ENCODE peak calls at places on chromosomes 4 and X, in nine cellular contexts. X is fibroblast of the aortic adventitia; C is CD4-positive, alpha-beta T cell; T is stimulated activated CD4-positive, alpha-beta T cell treated with anti-CD3 and anti-CD28 coated beads, Interleukin-15, amount 100 ng/mL, for 1 hour; I is cardiac fibroblast; J is activated CD4-positive, alpha-beta memory T cell treated with anti-CD3 and anti-CD28 coated beads, Interleukin-2, amount 10 ng/mL, durations not matched to agents 7 days and 5 days; A is activated T-cell treated with anti-CD3 and anti-CD28 coated beads for 1 hour; M is HTR-8/SVneo; D is T-helper 17 cell. Y is an unnamed sample.
A peak's percentile ranks its signal among the peaks of the same experiment; 100 is the strongest.

GRCh38 chr4:3304831-3305609 is 12.2 kb downstream of the RGS12 start:
- DNase-seq in X (peak; percentile 61), C (no peak), T (no peak), I (peak; percentile 20), J (no peak), A (no peak), M (no peak), D (no peak), Y (peak; percentile 39)

GRCh38 chr4:88729146-88729755 is 31.6 kb upstream of the NAP1L5 start:
- DNase-seq in X (no peak), C (no peak), T (no peak), I (no peak), J (no peak), A (no peak), M (no peak), D (no peak), Y (no peak)

GRCh38 chr4:38266616-38267015 is 306.4 kb downstream of the PTTG2 start:
- DNase-seq in X (no peak), C (no peak), T (no peak), I (peak; percentile 48), J (no peak), A (no peak), M (no peak), D (no peak), Y (peak; percentile 3)

GRCh38 chr4:144955104-144955503 is 142.9 kb downstream of the ANAPC10 start:
- DNase-seq in X (no peak), C (no peak), T (no peak), I (no peak), J (no peak), A (no peak), M (no peak), D (no peak), Y (no peak)

GRCh38 chr4:56296449-56296990 is 90.8 kb downstream of the AASDH start:
- DNase-seq in X (no peak), C (no peak), T (no peak), I (no peak), J (no peak), A (no peak), M (no peak), D (no peak), Y (no peak)

GRCh38 chr4:16626945-16627344 is 271.5 kb downstream of the LDB2 start:
- DNase-seq in X (peak; percentile 98), C (no peak), T (no peak), I (peak; percentile 95), J (no peak), A (no peak), M (peak; percentile 46), D (no peak), Y (peak; percentile 91)

GRCh38 chr4:87026795-87027495 is 92.1 kb downstream of the AFF1 start:
- DNase-seq in X (no peak), C (no peak), T (no peak), I (no peak), J (no peak), A (no peak), M (no peak), D (no peak), Y (no peak)

GRCh38 chr4:147550626-147551250 is 66.5 kb upstream of the TMEM184C start:
- DNase-seq in X (peak; percentile 61), C (no peak), T (no peak), I (peak; percentile 86), J (no peak), A (no peak), M (peak; percentile 51), D (no peak), Y (peak; percentile 52)

GRCh38 chrX:40331766-40332165 is 234.0 kb upstream of the BCOR start:
- DNase-seq in X (no peak), C (no peak), T (no peak), I (no peak), J (no peak), A (no peak), M (no peak), D (no peak), Y (no peak)

GRCh38 chr4:142901166-142901662 is 55.1 kb upstream of the INPP4B start:
- DNase-seq in X (peak; percentile 2), C (no peak), T (no peak), I (peak; percentile 33), J (no peak), A (no peak), M (no peak), D (no peak), Y (no peak)

GRCh38 chrX:56314334-56314733 is 82.2 kb downstream of the KLF8 start:
- DNase-seq in X (no peak), C (no peak), T (no peak), I (peak; percentile 1), J (peak; percentile 16), A (no peak), M (no peak), D (no peak), Y (no peak)

GRCh38 chrX:31606796-31607195 is 535.0 kb upstream of the FTHL17 start:
- DNase-seq in X (no peak), C (no peak), T (no peak), I (peak; percentile 33), J (no peak), A (no peak), M (no peak), D (no peak), Y (no peak)

GRCh38 chrX:118571829-118572228 is 76.2 kb downstream of the DOCK11 start:
- DNase-seq in X (peak; percentile 44), C (no peak), T (no peak), I (no peak), J (no peak), A (no peak), M (no peak), D (no peak), Y (peak; percentile 84)

GRCh38 chr4:112509243-112510190 is 6.5 kb downstream of the NEUROG2 start:
- DNase-seq in X (peak; percentile 33), C (no peak), T (no peak), I (no peak), J (no peak), A (no peak), M (no peak), D (no peak), Y (no peak)

GRCh38 chrX:19683817-19684216 is 168.5 kb upstream of the MAP3K15 start:
- DNase-seq in X (no peak), C (peak; percentile 29), T (no peak), I (no peak), J (peak; percentile 41), A (no peak), M (no peak), D (no peak), Y (no peak)

GRCh38 chr4:10015140-10015753 is 6.0 kb downstream of the SLC2A9 start:
- DNase-seq in X (peak; percentile 57), C (no peak), T (no peak), I (peak; percentile 79), J (peak; percentile 61), A (no peak), M (no peak), D (no peak), Y (peak; percentile 15)

GRCh38 chrX:45758319-45758718 is 557.6 kb upstream of the DIPK2B start:
- DNase-seq in X (peak; percentile 91), C (peak; percentile 20), T (peak; percentile 6), I (peak; percentile 93), J (peak; percentile 67), A (no peak), M (peak; percentile 5), D (no peak), Y (peak; percentile 84)

GRCh38 chrX:132758778-132759177 is 199.7 kb downstream of the HS6ST2 start:
- DNase-seq in X (no peak), C (no peak), T (no peak), I (no peak), J (no peak), A (no peak), M (no peak), D (no peak), Y (no peak)

GRCh38 chr4:1408418-1408817 is 2.2 kb upstream of the NKX1-1 start:
- DNase-seq in X (no peak), C (no peak), T (no peak), I (no peak), J (no peak), A (no peak), M (no peak), D (no peak), Y (no peak)

GRCh38 chr4:10765386-10765785 is 80.8 kb upstream of the CLNK start:
- DNase-seq in X (no peak), C (no peak), T (no peak), I (no peak), J (no peak), A (no peak), M (no peak), D (no peak), Y (no peak)

GRCh38 chr4:84493092-84493850 is 5.8 kb downstream of the NKX6-1 start:
- DNase-seq in X (peak; percentile 18), C (no peak), T (no peak), I (peak; percentile 24), J (no peak), A (no peak), M (no peak), D (no peak), Y (peak; percentile 8)

GRCh38 chrX:44935640-44936039 is 62.7 kb downstream of the KDM6A start:
- DNase-seq in X (no peak), C (no peak), T (no peak), I (no peak), J (no peak), A (no peak), M (no peak), D (no peak), Y (no peak)

GRCh38 chr4:94409375-94409679 is 42.4 kb upstream of the PDLIM5 start:
- DNase-seq in X (no peak), C (no peak), T (no peak), I (no peak), J (no peak), A (no peak), M (no peak), D (no peak), Y (no peak)

GRCh38 chr4:21893136-21893535 is 55.4 kb downstream of the KCNIP4 start:
- DNase-seq in X (peak; percentile 19), C (no peak), T (no peak), I (no peak), J (no peak), A (no peak), M (no peak), D (no peak), Y (peak; percentile 52)

GRCh38 chrX:15214614-15215013 is 55.3 kb downstream of the ASB9 start:
- DNase-seq in X (no peak), C (no peak), T (no peak), I (no peak), J (no peak), A (no peak), M (no peak), D (no peak), Y (peak; percentile 9)

GRCh38 chr4:9594948-9595347 is 150.7 kb downstream of the DEFB131A start:
- DNase-seq in X (no peak), C (no peak), T (no peak), I (no peak), J (no peak), A (no peak), M (no peak), D (no peak), Y (no peak)

GRCh38 chr4:31442236-31442635 is 722.1 kb downstream of the PCDH7 start:
- DNase-seq in X (no peak), C (no peak), T (no peak), I (no peak), J (no peak), A (no peak), M (no peak), D (no peak), Y (no peak)

GRCh38 chrX:49192722-49193328 is 6.7 kb upstream of the PRICKLE3 start:
- DNase-seq in X (peak; percentile 43), C (no peak), T (no peak), I (peak; percentile 54), J (peak; percentile 37), A (no peak), M (no peak), D (no peak), Y (no peak)

GRCh38 chr4:143186634-143187033 is 1.9 kb downstream of the USP38 start:
- DNase-seq in X (peak; percentile 26), C (no peak), T (no peak), I (peak; percentile 28), J (no peak), A (no peak), M (no peak), D (no peak), Y (peak; percentile 36)

GRCh38 chr4:105122334-105122733 is 24.3 kb upstream of the TET2 start:
- DNase-seq in X (peak; percentile 31), C (no peak), T (no peak), I (peak; percentile 60), J (no peak), A (no peak), M (peak; percentile 39), D (no peak), Y (no peak)

Y was measured in fibroblast of villous mesenchyme.